ENCODE peak calls at places on chromosomes 16 and 17, in four cellular contexts. R, O, A and F are unnamed samples.

GRCh38 chr17:977163-977562 is 2.4 kb downstream of the NXN start:
- DNase-seq in R (no peak), O (no peak), A (no peak), F (no peak)

GRCh38 chr16:74461826-74462225 is 40.5 kb upstream of the CLEC18B start:
- DNase-seq in R (no peak), O (no peak), A (no peak), F (no peak)

GRCh38 chr16:50627419-50627818 is 53.7 kb downstream of the SNX20 start:
- DNase-seq in R (no peak), O (no peak), A (no peak), F (peak)

GRCh38 chr17:80475949-80476876 is at the start of gene NPTX1:
- DNase-seq in R (no peak), O (no peak), A (no peak), F (no peak)

GRCh38 chr17:29240477-29240876 is 6.2 kb upstream of the CRYBA1 start:
- DNase-seq in R (no peak), O (no peak), A (no peak), F (no peak)

GRCh38 chr17:9729034-9729650 is 62.2 kb downstream of the DHRS7C start:
- DNase-seq in R (peak), O (peak), A (no peak), F (peak)

GRCh38 chr17:14919049-14919545 is 346.0 kb downstream of the PMP22 start:
- DNase-seq in R (no peak), O (no peak), A (no peak), F (no peak)

GRCh38 chr17:4140125-4140524 is 2.7 kb downstream of the ZZEF1 start:
- DNase-seq in R (no peak), O (no peak), A (no peak), F (no peak)

GRCh38 chr17:14150604-14151003 is 81.3 kb downstream of the COX10 start:
- DNase-seq in R (no peak), O (no peak), A (no peak), F (no peak)

GRCh38 chr17:44628234-44629188 is 27.8 kb upstream of the MEIOC start:
- DNase-seq in R (peak), O (no peak), A (peak), F (no peak)

GRCh38 chr16:6149031-6149430 is 1051.4 kb upstream of the EEF2KMT start:
- DNase-seq in R (no peak), O (no peak), A (no peak), F (no peak)

GRCh38 chr17:74089869-74090464 is 113.5 kb upstream of the RPL38 start:
- DNase-seq in R (peak), O (peak), A (peak), F (peak)

GRCh38 chr16:48212033-48212432 is 32.1 kb upstream of the LONP2 start:
- DNase-seq in R (no peak), O (no peak), A (no peak), F (no peak)

GRCh38 chr17:199806-200603 is 18.6 kb upstream of the DOC2B start:
- DNase-seq in R (no peak), O (no peak), A (no peak), F (no peak)

GRCh38 chr16:79926451-79927205 is 326.1 kb upstream of the MAF start:
- DNase-seq in R (no peak), O (no peak), A (no peak), F (no peak)

GRCh38 chr17:44203731-44204452 is 4.2 kb upstream of the ATXN7L3 start:
- DNase-seq in R (peak), O (peak), A (no peak), F (peak)

GRCh38 chr17:59766486-59766885 is 59.0 kb downstream of the VMP1 start:
- DNase-seq in R (no peak), O (no peak), A (no peak), F (no peak)

GRCh38 chr16:27491894-27492587 is 57.7 kb downstream of the GTF3C1 start:
- DNase-seq in R (no peak), O (no peak), A (no peak), F (no peak)

GRCh38 chr17:13540546-13540945 is 61.2 kb downstream of the HS3ST3A1 start:
- DNase-seq in R (no peak), O (no peak), A (no peak), F (no peak)

GRCh38 chr17:42342242-42343008 is 45.8 kb downstream of the STAT3 start:
- DNase-seq in R (no peak), O (no peak), A (no peak), F (no peak)
- TF ChIP-seq RNF2 in R (no peak), O (no peak), A (no peak), F (no peak)

GRCh38 chr17:82644148-82644547 is 4.1 kb downstream of the WDR45B start:
- DNase-seq in R (no peak), O (no peak), A (no peak), F (no peak)
- TF ChIP-seq RNF2 in R (no peak), O (no peak), A (no peak), F (no peak)

GRCh38 chr16:57778658-57779057 is 23.6 kb downstream of the KIFC3 start:
- DNase-seq in R (no peak), O (no peak), A (no peak), F (no peak)

GRCh38 chr16:57773019-57773418 is 29.3 kb downstream of the KIFC3 start:
- DNase-seq in R (no peak), O (no peak), A (no peak), F (no peak)

GRCh38 chr16:57774886-57775285 is 27.4 kb downstream of the KIFC3 start:
- DNase-seq in R (no peak), O (no peak), A (no peak), F (no peak)

GRCh38 chr16:57773680-57774295 is 28.5 kb downstream of the KIFC3 start:
- DNase-seq in R (no peak), O (no peak), A (no peak), F (no peak)

GRCh38 chr16:57775661-57776469 is 26.4 kb downstream of the KIFC3 start:
- DNase-seq in R (peak), O (no peak), A (peak), F (no peak)
- TF ChIP-seq RNF2 in R (no peak), O (no peak), A (no peak), F (no peak)

DNA sequence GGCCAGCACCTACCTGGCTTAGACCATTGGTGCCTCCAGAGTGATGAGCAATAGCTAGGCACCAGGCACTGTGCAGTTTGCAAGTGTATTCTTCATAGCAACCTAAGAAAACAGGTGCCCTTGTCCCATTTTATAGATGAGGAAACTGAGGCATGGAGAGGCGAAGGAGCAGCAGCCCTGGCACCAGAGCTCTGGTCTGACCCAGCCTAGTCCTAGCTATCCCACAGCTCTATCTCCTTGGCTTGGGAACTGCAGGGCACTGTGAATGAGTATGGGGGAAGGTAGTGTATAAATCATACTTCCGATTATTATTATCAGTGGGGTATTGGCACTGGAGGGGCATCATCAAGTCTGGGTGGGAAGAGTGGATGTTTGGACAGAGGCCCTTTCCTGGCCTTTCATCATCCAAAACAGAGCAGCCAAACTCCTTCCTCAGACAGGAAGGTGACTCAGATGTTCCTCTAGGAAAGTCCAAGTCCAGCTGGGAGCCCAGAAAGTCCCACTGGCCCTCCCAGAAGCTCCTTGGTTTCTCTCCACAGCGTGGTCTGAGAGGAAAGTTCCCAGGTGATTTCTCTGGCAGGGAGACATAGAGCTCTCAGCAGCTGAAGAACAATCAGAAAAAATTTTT is 32.0 kb upstream of the PLLP start:
- DNase-seq in R (no peak), O (peak), A (no peak), F (no peak)
- TF ChIP-seq RNF2 in R (no peak), O (no peak), A (no peak), F (no peak)

GRCh38 chr16:76583995-76584394 is 306.8 kb downstream of the CNTNAP4 start:
- DNase-seq in R (no peak), O (no peak), A (no peak), F (no peak)

GRCh38 chr16:76579277-76579676 is 302.1 kb downstream of the CNTNAP4 start:
- DNase-seq in R (no peak), O (no peak), A (no peak), F (peak)

GRCh38 chr16:76583466-76583865 is 306.3 kb downstream of the CNTNAP4 start:
- DNase-seq in R (no peak), O (no peak), A (no peak), F (no peak)
- TF ChIP-seq RNF2 in R (no peak), O (no peak), A (no peak), F (no peak)

DNA sequence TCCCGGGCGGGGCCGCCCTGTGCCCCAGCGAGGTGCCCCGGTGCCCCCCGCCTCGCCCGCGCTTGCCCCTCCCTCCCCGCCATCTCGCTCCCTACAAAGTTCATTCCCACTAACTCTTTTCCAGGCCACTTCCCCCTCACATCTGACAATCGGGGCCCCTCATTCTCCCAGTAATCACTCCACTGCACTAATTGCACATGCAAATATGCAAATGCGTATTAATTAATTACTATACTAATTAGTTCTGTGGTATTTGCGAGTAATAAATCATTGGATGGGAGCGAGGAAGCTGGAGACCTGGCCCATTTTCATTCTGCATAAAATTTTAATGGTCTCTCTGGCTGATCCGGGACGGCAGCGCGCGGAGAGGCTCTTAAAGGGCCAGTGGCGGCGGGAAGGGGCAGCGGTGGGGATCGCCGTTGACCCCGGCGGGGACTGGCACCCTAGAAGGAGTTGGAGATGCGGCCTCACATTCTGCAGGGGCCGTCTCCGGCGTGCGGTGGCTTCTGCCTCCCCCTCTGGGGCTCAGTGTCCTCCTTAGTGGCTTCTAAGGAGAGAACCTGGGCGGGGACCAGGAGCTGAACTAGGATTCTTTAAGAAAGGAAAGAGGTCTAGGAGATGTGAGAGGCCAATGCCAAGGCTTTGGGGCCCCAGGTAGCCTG is 8.4 kb upstream of the PPP1R1B start:
- DNase-seq in R (no peak), O (peak), A (no peak), F (no peak)
- TF ChIP-seq RNF2 in R (no peak), O (no peak), A (no peak), F (no peak)

GRCh38 chr16:49528035-49528434 is 154.4 kb downstream of the C16orf78 start:
- DNase-seq in R (no peak), O (no peak), A (no peak), F (peak)
- TF ChIP-seq RNF2 in R (no peak), O (no peak), A (no peak), F (no peak)

GRCh38 chr17:48819466-48819865 is 2.4 kb upstream of the TTLL6 start:
- DNase-seq in R (no peak), O (no peak), A (no peak), F (no peak)

GRCh38 chr17:48818361-48818841 is 1.4 kb upstream of the TTLL6 start:
- DNase-seq in R (no peak), O (no peak), A (no peak), F (no peak)

GRCh38 chr17:48816438-48816773 is 623 bp downstream of the TTLL6 start:
- DNase-seq in R (no peak), O (no peak), A (no peak), F (no peak)

GRCh38 chr17:48814504-48814903 is 2.5 kb downstream of the TTLL6 start:
- DNase-seq in R (peak), O (peak), A (no peak), F (peak)

GRCh38 chr17:48816774-48817590 is at the start of gene TTLL6:
- DNase-seq in R (peak), O (peak), A (peak), F (peak)
- TF ChIP-seq RNF2 in R (no peak), O (no peak), A (no peak), F (no peak)

GRCh38 chr17:81515530-81516041 is 3.0 kb upstream of the ACTG1 start:
- DNase-seq in R (no peak), O (no peak), A (no peak), F (no peak)

GRCh38 chr17:81514485-81514734 is 1.8 kb upstream of the ACTG1 start:
- DNase-seq in R (no peak), O (no peak), A (no peak), F (no peak)

GRCh38 chr17:81516439-81516838 is 3.8 kb upstream of the ACTG1 start:
- DNase-seq in R (no peak), O (no peak), A (no peak), F (no peak)

GRCh38 chr17:81513669-81514484 is 1.3 kb upstream of the ACTG1 start:
- DNase-seq in R (peak), O (peak), A (no peak), F (no peak)

GRCh38 chr17:81514735-81515529 is 2.3 kb upstream of the ACTG1 start:
- DNase-seq in R (peak), O (peak), A (no peak), F (peak)
- TF ChIP-seq RNF2 in R (no peak), O (no peak), A (no peak), F (no peak)

GRCh38 chr16:84853534-84853933 is 33.7 kb downstream of the CRISPLD2 start:
- DNase-seq in R (no peak), O (no peak), A (no peak), F (no peak)

GRCh38 chr16:84851192-84852127 is 31.7 kb downstream of the CRISPLD2 start:
- DNase-seq in R (peak), O (peak), A (no peak), F (no peak)

GRCh38 chr16:84859681-84860080 is 39.9 kb downstream of the CRISPLD2 start:
- DNase-seq in R (no peak), O (no peak), A (no peak), F (no peak)

GRCh38 chr16:84850714-84851113 is 30.9 kb downstream of the CRISPLD2 start:
- DNase-seq in R (no peak), O (no peak), A (no peak), F (no peak)

DNA sequence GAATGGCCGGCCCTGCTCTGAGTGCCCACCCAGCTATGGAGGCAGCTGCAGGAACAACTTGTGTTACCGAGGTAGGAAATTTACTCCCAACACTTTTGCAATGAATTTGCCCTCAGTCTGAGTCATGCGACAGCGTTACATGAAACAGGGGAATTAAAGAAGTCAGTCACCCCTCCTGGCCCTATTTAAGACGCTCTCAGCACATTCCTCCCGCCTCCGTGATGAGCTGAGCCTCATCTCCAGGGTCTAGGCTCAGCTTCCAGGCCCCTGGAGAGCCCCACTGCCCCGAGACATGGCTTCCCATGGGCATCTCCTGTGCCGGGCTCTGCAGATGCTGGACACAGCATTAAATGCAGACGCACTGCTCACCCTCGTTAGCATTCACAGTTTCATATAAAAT is 35.0 kb downstream of the CRISPLD2 start:
- DNase-seq in R (no peak), O (no peak), A (no peak), F (no peak)
- TF ChIP-seq RNF2 in R (no peak), O (no peak), A (no peak), F (no peak)